ENCODE peak calls at places on chromosomes 3 and 15, in five cellular contexts. X is transverse colon, Y is HepG2, H is breast epithelium, E is endothelial cell of umbilical vein. U is an unnamed sample.

GRCh38 chr3:66572938-66573710 is 72.3 kb upstream of the LRIG1 start:
- DNase-seq in Y (peak), X (no peak), H (no peak), E (no peak), U (no peak)

GRCh38 chr3:50126287-50127211 is 28.6 kb upstream of the SEMA3F start:
- DNase-seq in Y (peak), E (no peak), X (no peak), H (no peak), U (peak)

GRCh38 chr15:76678766-76679165 is 226.4 kb downstream of the SCAPER start:
- DNase-seq in H (no peak), Y (no peak), E (no peak), X (no peak), U (no peak)

GRCh38 chr3:74883690-74884089 is 269.2 kb upstream of the CNTN3 start:
- DNase-seq in Y (peak), E (no peak), H (no peak), X (no peak), U (no peak)

GRCh38 chr3:171225698-171226097 is 199.2 kb upstream of the SLC2A2 start:
- DNase-seq in E (peak), X (no peak), H (no peak), Y (no peak), U (no peak)

GRCh38 chr15:83653639-83654378 is at the start of gene ADAMTSL3:
- DNase-seq in Y (no peak), E (no peak), H (peak), X (peak), U (no peak)

GRCh38 chr15:41944313-41944940 is 27.9 kb downstream of the EHD4 start:
- DNase-seq in E (peak), Y (peak), H (peak), X (no peak), U (no peak)

GRCh38 chr15:73015493-73015892 is 36.8 kb upstream of the NEO1 start:
- DNase-seq in E (no peak), H (no peak), X (no peak), Y (no peak), U (no peak)

GRCh38 chr15:84714372-84714771 is 1.6 kb downstream of the SEC11A start:
- DNase-seq in H (no peak), Y (no peak), E (no peak), X (no peak), U (no peak)

GRCh38 chr3:30826381-30827061 is 67.9 kb downstream of the GADL1 start:
- DNase-seq in H (no peak), Y (no peak), E (peak), X (no peak), U (no peak)

GRCh38 chr3:100602506-100603444 is 6.6 kb upstream of the ADGRG7 start:
- DNase-seq in Y (peak), H (no peak), X (no peak), E (no peak), U (no peak)

GRCh38 chr3:14780927-14781507 is 37.7 kb upstream of the FGD5 start:
- DNase-seq in E (peak), H (no peak), Y (peak), X (peak), U (peak)

GRCh38 chr15:80743189-80743833 is 35.9 kb upstream of the CEMIP start:
- DNase-seq in Y (peak), E (no peak), H (peak), X (peak), U (no peak)

GRCh38 chr15:50823281-50823680 is 57.8 kb upstream of the SPPL2A start:
- DNase-seq in H (no peak), E (no peak), Y (no peak), X (no peak), U (no peak)

GRCh38 chr3:37523361-37523760 is 338.3 kb upstream of the CTDSPL start:
- DNase-seq in X (no peak), Y (no peak), E (no peak), H (no peak), U (no peak)

DNA sequence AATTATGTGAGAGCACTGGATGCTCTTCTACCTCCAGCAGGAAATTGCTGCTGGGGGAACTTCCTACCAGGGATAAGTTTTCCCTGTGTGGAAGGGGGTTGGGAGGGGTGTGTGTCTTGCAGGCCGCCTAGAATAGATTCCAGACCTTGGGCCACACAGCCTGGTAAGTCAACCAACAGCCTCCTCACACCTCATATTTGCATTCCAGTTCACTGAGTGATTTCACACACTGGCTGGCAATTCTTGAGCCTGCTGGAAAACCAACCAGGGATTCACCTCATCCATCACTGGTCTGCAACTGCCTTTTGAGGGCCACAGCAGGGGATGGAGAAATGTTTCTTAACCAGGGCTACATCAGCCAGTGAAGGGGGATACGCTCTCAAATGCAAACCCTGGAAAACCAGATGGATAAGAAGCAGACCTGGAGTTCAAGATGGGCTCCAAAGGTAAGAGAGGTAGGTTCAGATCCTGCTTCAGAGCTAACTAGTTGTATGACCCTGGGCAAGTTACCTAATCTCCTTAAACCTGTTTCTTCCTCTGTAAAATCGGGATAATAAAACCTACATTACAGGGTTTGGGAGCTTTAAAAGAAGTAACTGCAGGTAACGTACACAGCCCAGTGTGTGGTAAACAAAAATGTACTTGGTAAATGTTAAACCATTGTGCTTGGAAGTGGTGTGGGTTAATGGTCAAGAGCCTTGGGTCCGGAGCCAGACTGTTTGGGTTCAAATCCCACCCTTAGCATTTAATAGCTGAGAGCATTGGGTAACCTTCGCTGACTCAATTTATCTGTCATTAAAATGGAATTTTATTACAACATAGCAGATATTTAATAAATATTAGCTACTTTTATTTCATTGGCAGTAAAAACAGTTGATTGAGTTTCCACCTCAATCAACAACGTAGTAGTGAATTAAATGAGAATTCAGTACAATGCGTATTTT is 1.8 kb downstream of the FSTL1 start:
- DNase-seq in H (no peak), X (peak), E (peak), Y (no peak), U (no peak)
- TF ChIP-seq POLR2A in H (no peak), X (no peak), E (no peak), Y (no peak), U (no peak)

GRCh38 chr3:46488735-46489361 is 8.9 kb upstream of the RTP3 start:
- DNase-seq in Y (peak), X (peak), H (peak), E (peak), U (peak)
- H3K4me3 ChIP-seq in Y (no peak), X (no peak), H (no peak), E (no peak), U (peak)

GRCh38 chr3:188571531-188572115 is 417.7 kb downstream of the LPP start:
- DNase-seq in E (no peak), X (no peak), Y (no peak), H (no peak), U (no peak)

GRCh38 chr3:188575501-188575900 is 421.5 kb downstream of the LPP start:
- DNase-seq in H (no peak), X (no peak), Y (no peak), E (no peak), U (no peak)

GRCh38 chr3:188573286-188573928 is 419.4 kb downstream of the LPP start:
- DNase-seq in Y (no peak), H (no peak), E (no peak), X (no peak), U (no peak)

GRCh38 chr3:188574885-188575284 is 420.9 kb downstream of the LPP start:
- DNase-seq in X (no peak), E (no peak), Y (no peak), H (no peak), U (no peak)

DNA sequence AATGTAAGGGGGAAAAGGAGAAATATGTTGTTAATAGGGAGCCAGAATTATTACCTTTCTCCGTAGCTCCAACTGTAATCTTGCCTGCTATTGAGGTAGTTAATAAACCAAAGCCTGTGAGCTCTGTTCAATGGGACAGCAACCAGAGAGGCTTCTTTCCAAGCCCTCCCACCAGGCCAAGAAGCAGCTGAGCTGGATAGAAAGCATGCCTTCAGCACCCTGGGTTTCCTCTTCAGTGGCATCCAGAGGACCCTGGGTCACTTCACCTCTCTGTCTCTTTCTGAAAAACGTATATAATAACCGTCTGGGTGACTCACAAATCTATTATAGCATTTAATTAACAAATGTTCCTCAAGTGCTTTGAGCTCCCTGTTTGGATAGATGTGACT is 420.0 kb downstream of the LPP start:
- DNase-seq in H (no peak), E (no peak), X (no peak), Y (no peak), U (no peak)
- TF ChIP-seq POLR2AphosphoS5 in H (no peak), E (no peak), X (no peak), Y (no peak), U (no peak)

GRCh38 chr3:13487403-13487802 is 7.3 kb downstream of the HDAC11 start:
- DNase-seq in H (no peak), Y (no peak), X (no peak), E (no peak), U (peak)

GRCh38 chr3:13482106-13482690 is 2.1 kb downstream of the HDAC11 start:
- DNase-seq in H (no peak), Y (no peak), E (no peak), X (no peak), U (peak)

GRCh38 chr3:13483286-13483685 is 3.2 kb downstream of the HDAC11 start:
- DNase-seq in Y (no peak), E (no peak), X (no peak), H (no peak), U (peak)

GRCh38 chr3:13483988-13484695 is 4.0 kb downstream of the HDAC11 start:
- DNase-seq in E (no peak), X (peak), H (no peak), Y (no peak), U (peak)

DNA sequence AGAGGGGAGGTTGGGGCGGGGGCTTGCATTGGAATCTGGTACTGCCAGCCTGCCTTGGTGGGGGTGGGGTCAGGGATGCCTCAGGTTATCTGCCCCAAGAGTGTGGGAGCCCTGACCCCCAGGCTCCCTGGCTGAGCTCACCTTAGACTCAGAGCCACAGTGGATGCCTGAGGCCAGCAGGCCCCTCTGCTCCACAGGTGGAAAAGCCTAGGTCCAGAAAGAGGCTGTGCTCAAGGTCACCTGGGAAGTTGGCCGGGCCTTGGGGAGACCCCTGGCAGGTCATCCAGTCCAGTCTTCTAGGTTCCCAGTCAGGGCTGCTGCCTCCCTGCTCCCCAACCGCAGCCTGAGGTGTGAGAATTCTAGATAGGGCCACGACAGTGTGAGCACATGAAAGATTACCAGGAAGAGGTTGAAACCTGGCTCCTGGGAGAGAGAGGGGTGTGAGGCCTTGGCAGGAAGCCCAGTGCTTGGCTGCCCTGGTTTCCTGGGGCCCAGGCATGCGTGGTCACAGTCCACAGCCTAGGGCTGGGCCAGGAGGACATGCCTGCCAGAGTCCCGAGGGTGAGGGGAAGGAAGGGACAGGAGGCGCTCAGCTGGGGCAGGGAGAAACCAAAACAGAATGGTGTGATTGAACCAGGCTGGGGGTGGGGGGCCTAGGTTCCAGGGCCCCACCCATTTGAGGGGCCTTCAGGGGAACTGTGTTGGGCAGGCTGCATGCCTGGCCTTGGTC is 4.9 kb downstream of the HDAC11 start:
- DNase-seq in H (peak), Y (peak), X (peak), E (no peak), U (peak)
- TF ChIP-seq POLR2A in H (no peak), Y (no peak), X (peak), E (no peak), U (no peak)

GRCh38 chr3:129603561-129603942 is 2.9 kb downstream of the PLXND1 start:
- DNase-seq in Y (no peak), E (no peak), H (no peak), X (no peak), U (no peak)
- H3K4me3 ChIP-seq in Y (peak), E (peak), H (peak), X (peak), U (peak)

GRCh38 chr3:138442996-138443395 is 8.6 kb downstream of the ESYT3 start:
- DNase-seq in Y (no peak), E (no peak), H (no peak), X (no peak), U (no peak)

GRCh38 chr3:138444104-138444503 is 9.7 kb downstream of the ESYT3 start:
- DNase-seq in E (no peak), X (no peak), Y (no peak), H (no peak), U (no peak)

GRCh38 chr3:138441742-138442141 is 7.3 kb downstream of the ESYT3 start:
- DNase-seq in H (no peak), Y (no peak), X (no peak), E (no peak), U (no peak)

GRCh38 chr3:138441256-138441655 is 6.8 kb downstream of the ESYT3 start:
- DNase-seq in Y (no peak), X (no peak), H (no peak), E (no peak), U (no peak)

GRCh38 chr3:138442433-138442832 is 8.0 kb downstream of the ESYT3 start:
- DNase-seq in X (no peak), E (no peak), H (no peak), Y (peak), U (no peak)
- TF ChIP-seq POLR2AphosphoS5 in X (no peak), E (no peak), H (no peak), Y (no peak), U (no peak)